ENCODE peak calls at places on chromosomes 2 and 18, in four cellular contexts. One of them, this sample, is unnamed.

GRCh38 chr2:177334940-177335543 is 57.5 kb upstream of the AGPS start:
- DNase-seq in H54: peak
- DNase-seq in NB4: peak
- DNase-seq in HepG2: peak
- DNase-seq in this sample: no peak

GRCh38 chr2:206445948-206446347 is 2.6 kb downstream of the ADAM23 start:
- DNase-seq in HepG2: no peak
- DNase-seq in H54: no peak
- DNase-seq in NB4: no peak
- DNase-seq in this sample: no peak

GRCh38 chr18:33578371-33579146 is 540 bp downstream of the ASXL3 start:
- DNase-seq in H54: no peak
- DNase-seq in HepG2: peak
- DNase-seq in NB4: no peak
- DNase-seq in this sample: peak

GRCh38 chr2:17373736-17374135 is 144.5 kb downstream of the RAD51AP2 start:
- DNase-seq in HepG2: no peak
- DNase-seq in H54: no peak
- DNase-seq in NB4: no peak
- DNase-seq in this sample: no peak

GRCh38 chr18:9333441-9334350 is 877 bp upstream of the TWSG1 start:
- DNase-seq in HepG2: no peak
- DNase-seq in NB4: no peak
- DNase-seq in H54: no peak
- DNase-seq in this sample: peak

GRCh38 chr2:149004836-149005235 is 33.7 kb upstream of the LYPD6B start:
- DNase-seq in H54: no peak
- DNase-seq in NB4: no peak
- DNase-seq in HepG2: no peak
- DNase-seq in this sample: no peak

GRCh38 chr18:52326001-52326400 is 14.0 kb upstream of the DCC start:
- DNase-seq in H54: no peak
- DNase-seq in NB4: no peak
- DNase-seq in HepG2: no peak
- DNase-seq in this sample: no peak

GRCh38 chr18:63850010-63850409 is 37.5 kb upstream of the SERPINB2 start:
- DNase-seq in H54: no peak
- DNase-seq in HepG2: peak
- DNase-seq in NB4: peak
- DNase-seq in this sample: no peak

GRCh38 chr2:238850096-238850495 is 2.2 kb downstream of the TWIST2 start:
- DNase-seq in NB4: no peak
- DNase-seq in H54: no peak
- DNase-seq in HepG2: no peak
- DNase-seq in this sample: no peak

GRCh38 chr2:181371782-181372292 is 85.3 kb upstream of the ITGA4 start:
- DNase-seq in NB4: no peak
- DNase-seq in H54: no peak
- DNase-seq in HepG2: no peak
- DNase-seq in this sample: no peak

GRCh38 chr2:14633451-14634211 is 1.1 kb downstream of the LRATD1 start:
- DNase-seq in H54: no peak
- DNase-seq in HepG2: no peak
- DNase-seq in NB4: no peak
- DNase-seq in this sample: no peak

GRCh38 chr2:14632133-14632936 is at the start of gene LRATD1:
- DNase-seq in H54: no peak
- DNase-seq in HepG2: peak
- DNase-seq in NB4: no peak
- DNase-seq in this sample: peak

GRCh38 chr2:14633031-14633430 is 514 bp downstream of the LRATD1 start:
- DNase-seq in HepG2: no peak
- DNase-seq in NB4: no peak
- DNase-seq in H54: no peak
- DNase-seq in this sample: no peak

GRCh38 chr2:14634885-14635871 is 2.7 kb downstream of the LRATD1 start:
- DNase-seq in HepG2: no peak
- DNase-seq in H54: no peak
- DNase-seq in NB4: no peak
- DNase-seq in this sample: peak

DNA sequence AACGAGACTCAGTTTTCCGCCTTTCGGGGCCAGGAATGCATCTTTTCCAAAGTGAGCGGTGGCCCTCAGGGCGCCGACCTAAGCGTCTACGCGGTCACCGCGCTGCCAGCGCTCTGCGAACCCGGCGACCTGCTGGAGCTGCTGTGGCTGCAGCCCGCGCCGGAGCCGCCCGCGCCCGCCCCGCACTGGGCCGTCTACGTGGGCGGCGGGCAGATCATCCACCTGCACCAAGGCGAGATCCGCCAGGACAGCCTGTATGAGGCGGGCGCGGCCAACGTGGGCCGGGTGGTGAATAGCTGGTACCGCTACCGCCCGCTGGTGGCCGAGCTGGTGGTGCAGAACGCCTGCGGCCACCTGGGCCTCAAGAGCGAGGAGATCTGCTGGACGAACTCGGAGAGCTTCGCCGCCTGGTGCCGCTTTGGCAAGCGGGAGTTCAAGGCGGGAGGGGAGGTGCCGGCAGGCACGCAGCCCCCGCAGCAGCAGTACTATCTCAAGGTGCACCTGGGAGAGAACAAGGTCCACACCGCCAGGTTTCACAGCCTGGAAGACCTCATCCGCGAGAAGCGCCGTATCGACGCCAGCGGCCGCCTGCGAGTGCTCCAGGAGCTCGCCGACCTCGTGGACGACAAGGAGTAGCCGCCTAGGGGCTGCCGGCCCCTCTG is 1.8 kb downstream of the LRATD1 start:
- DNase-seq in H54: no peak
- DNase-seq in NB4: no peak
- DNase-seq in HepG2: peak
- DNase-seq in this sample: peak
- TF ChIP-seq POLR2A in H54: no peak
- TF ChIP-seq POLR2A in NB4: no peak
- TF ChIP-seq POLR2A in HepG2: no peak
- TF ChIP-seq POLR2A in this sample: no peak

DNA sequence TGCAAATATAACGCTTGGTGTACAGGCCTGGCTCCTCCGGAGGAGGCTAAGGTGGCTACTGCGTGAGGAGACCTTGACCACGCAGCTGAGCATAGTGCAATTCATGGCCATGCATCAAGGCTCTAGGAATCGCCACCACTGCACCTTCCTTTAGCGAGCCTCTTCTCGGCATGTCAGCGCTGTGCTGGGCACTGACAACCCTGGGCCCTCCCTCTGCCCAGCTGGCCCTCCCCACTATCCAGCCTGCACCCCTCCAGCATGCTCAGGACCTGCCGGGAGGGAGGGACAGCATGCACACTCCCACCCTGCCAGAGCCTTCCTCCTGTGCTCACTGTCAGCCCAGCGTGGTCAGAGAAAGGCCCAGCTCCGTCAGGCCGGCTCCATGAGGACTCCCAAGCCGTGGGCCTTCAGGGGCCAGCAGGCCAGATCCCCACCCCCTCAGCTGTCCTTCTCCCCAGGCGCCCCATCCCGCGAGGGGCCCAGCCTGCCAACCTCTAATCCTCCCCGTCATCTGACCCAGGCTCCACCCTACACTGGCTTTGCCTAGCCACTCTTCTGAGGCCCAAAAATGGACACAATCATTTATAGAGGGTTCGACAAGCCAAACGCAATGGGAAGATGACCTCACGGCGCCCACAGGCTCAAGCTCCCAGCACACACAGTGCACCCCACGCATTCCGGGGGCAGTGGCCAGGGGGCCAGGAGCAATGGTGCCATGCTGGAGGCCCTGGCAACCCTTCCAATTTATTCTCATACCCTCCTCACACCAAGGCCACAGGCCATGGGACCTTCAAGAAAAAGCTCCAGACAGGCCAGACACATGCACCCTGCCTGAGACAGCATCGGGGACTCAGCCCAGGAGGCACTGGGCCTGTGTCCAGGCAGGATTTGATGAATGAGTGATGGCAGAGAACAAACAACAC is 3.5 kb downstream of the BIN1 start:
- DNase-seq in HepG2: no peak
- DNase-seq in H54: no peak
- DNase-seq in NB4: no peak
- DNase-seq in this sample: peak
- TF ChIP-seq POLR2A in HepG2: no peak
- TF ChIP-seq POLR2A in H54: no peak
- TF ChIP-seq POLR2A in NB4: no peak
- TF ChIP-seq POLR2A in this sample: no peak

GRCh38 chr18:267688-268552 is at the start of gene THOC1:
- DNase-seq in H54: peak
- DNase-seq in NB4: peak
- DNase-seq in HepG2: peak
- DNase-seq in this sample: peak
- TF ChIP-seq POLR2A in H54: peak
- TF ChIP-seq POLR2A in NB4: peak
- TF ChIP-seq POLR2A in HepG2: peak
- TF ChIP-seq POLR2A in this sample: no peak

GRCh38 chr2:109324859-109325258 is 195.9 kb downstream of the SH3RF3 start:
- DNase-seq in NB4: peak
- DNase-seq in H54: peak
- DNase-seq in HepG2: no peak
- DNase-seq in this sample: no peak
- TF ChIP-seq POLR2A in NB4: no peak
- TF ChIP-seq POLR2A in H54: no peak
- TF ChIP-seq POLR2A in HepG2: no peak
- TF ChIP-seq POLR2A in this sample: no peak

DNA sequence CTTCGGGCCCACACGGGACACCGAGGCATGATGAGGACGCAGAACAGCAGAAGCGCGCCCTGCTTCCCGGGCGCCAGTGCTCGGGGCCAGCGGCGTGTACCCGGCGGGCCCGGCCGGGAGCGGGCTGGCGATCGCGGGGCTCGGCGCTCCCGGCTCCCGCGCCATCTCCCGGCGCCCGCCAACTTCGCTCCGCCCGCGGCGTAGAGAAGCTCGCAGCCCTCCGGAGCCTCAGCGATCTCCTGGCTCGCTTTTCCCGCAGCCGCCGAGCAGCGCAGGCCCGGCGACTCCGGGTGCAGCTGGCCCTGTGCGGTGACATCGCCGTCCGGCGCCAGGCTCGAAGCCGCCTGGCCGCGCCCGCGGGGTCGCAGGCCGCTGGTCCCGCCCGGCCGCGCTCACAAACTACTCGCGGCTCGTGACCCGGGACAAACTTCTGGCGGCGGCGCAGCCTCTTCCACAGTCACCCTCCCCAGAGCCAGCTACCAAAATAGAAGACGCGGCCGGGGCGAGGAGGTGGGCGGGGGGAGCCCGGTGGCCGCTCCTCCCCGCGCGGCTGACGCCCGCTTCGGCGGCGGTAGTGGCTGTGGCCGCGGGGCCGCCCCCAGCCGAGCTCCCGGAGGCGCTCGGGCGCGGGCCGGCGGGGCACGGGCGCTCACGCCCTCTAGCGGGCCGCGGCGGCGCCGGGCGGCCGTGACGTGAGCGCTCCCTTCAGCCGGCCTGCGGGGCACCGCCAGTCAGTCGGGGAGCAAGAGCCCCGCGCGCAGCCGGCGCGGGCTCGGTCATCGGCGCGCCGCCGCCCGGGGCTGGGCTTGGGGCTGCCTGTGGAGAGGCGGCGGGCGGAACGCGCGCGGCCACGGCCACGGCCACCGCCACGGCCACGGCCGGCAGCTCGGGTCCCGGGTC is at the start of gene PTPRM:
- DNase-seq in NB4: peak
- DNase-seq in HepG2: peak
- DNase-seq in H54: peak
- DNase-seq in this sample: peak
- TF ChIP-seq POLR2A in NB4: no peak
- TF ChIP-seq POLR2A in HepG2: peak
- TF ChIP-seq POLR2A in H54: peak
- TF ChIP-seq POLR2A in this sample: no peak

GRCh38 chr2:218710687-218711549 is at the start of gene TTLL4:
- DNase-seq in NB4: peak
- DNase-seq in H54: peak
- DNase-seq in HepG2: peak
- DNase-seq in this sample: peak
- TF ChIP-seq POLR2A in NB4: peak
- TF ChIP-seq POLR2A in H54: peak
- TF ChIP-seq POLR2A in HepG2: peak
- TF ChIP-seq POLR2A in this sample: no peak

GRCh38 chr2:110116033-110116710 is 550 bp upstream of the MALL start:
- DNase-seq in NB4: no peak
- DNase-seq in HepG2: no peak
- DNase-seq in H54: peak
- DNase-seq in this sample: no peak

GRCh38 chr2:110114801-110115200 is 821 bp downstream of the MALL start:
- DNase-seq in H54: no peak
- DNase-seq in HepG2: no peak
- DNase-seq in NB4: no peak
- DNase-seq in this sample: no peak

GRCh38 chr2:110114007-110114591 is 1.5 kb downstream of the MALL start:
- DNase-seq in HepG2: peak
- DNase-seq in NB4: peak
- DNase-seq in H54: peak
- DNase-seq in this sample: no peak

GRCh38 chr2:110120171-110121051 is 4.8 kb upstream of the MALL start:
- DNase-seq in HepG2: no peak
- DNase-seq in NB4: no peak
- DNase-seq in H54: no peak
- DNase-seq in this sample: no peak

GRCh38 chr2:110115291-110116032 is at the start of gene MALL:
- DNase-seq in NB4: no peak
- DNase-seq in HepG2: no peak
- DNase-seq in H54: peak
- DNase-seq in this sample: no peak
- TF ChIP-seq POLR2A in NB4: no peak
- TF ChIP-seq POLR2A in HepG2: no peak
- TF ChIP-seq POLR2A in H54: peak
- TF ChIP-seq POLR2A in this sample: no peak

This sample was measured in spleen.